ENCODE peak calls at places on chromosome 3, in seven cellular contexts. U, N, Y, F, T, K and G are unnamed samples.

GRCh38 chr3:143600762-143601161 is 247.5 kb downstream of the SLC9A9 start:
- DNase-seq in N (no peak), U (no peak), K (no peak), F (no peak), T (no peak), Y (no peak), G (no peak)

GRCh38 chr3:49804141-49805041 is 1.3 kb downstream of the INKA1 start:
- DNase-seq in F (peak), T (peak), N (peak), U (no peak), Y (no peak), K (peak), G (no peak)

GRCh38 chr3:10437995-10438901 is 67.1 kb downstream of the ATP2B2 start:
- DNase-seq in F (peak), N (no peak), U (no peak), Y (peak), K (no peak), T (no peak), G (no peak)

GRCh38 chr3:129240436-129240835 is 9.0 kb upstream of the COPG1 start:
- DNase-seq in F (no peak), K (no peak), T (no peak), N (no peak), U (no peak), Y (no peak), G (no peak)

GRCh38 chr3:8441969-8442559 is 59.6 kb upstream of the LMCD1 start:
- DNase-seq in N (peak), U (no peak), F (no peak), T (peak), Y (peak), K (no peak), G (no peak)

GRCh38 chr3:8931342-8931741 is 31.9 kb downstream of the RAD18 start:
- DNase-seq in F (no peak), Y (no peak), K (no peak), N (peak), T (no peak), U (no peak), G (no peak)

GRCh38 chr3:24433838-24434591 is 60.6 kb downstream of the THRB start:
- DNase-seq in T (no peak), K (no peak), N (no peak), F (no peak), U (no peak), Y (no peak), G (no peak)

GRCh38 chr3:176697284-176697889 is 499.9 kb downstream of the TBL1XR1 start:
- DNase-seq in K (no peak), N (no peak), Y (no peak), F (no peak), U (no peak), T (no peak), G (no peak)

GRCh38 chr3:45043715-45044299 is 17.7 kb downstream of the CLEC3B start:
- DNase-seq in T (no peak), K (no peak), U (no peak), N (peak), Y (peak), F (no peak), G (no peak)

GRCh38 chr3:128932516-128933212 is 53.2 kb downstream of the ACAD9 start:
- DNase-seq in N (no peak), K (no peak), Y (no peak), T (no peak), U (no peak), F (no peak), G (no peak)

GRCh38 chr3:86998551-86998950 is 7.6 kb upstream of the VGLL3 start:
- DNase-seq in T (no peak), K (no peak), U (no peak), Y (no peak), F (no peak), N (no peak), G (no peak)
- H3K4me3 ChIP-seq in T (no peak), K (no peak), U (no peak), Y (no peak), F (no peak), N (no peak), G (no peak)

DNA sequence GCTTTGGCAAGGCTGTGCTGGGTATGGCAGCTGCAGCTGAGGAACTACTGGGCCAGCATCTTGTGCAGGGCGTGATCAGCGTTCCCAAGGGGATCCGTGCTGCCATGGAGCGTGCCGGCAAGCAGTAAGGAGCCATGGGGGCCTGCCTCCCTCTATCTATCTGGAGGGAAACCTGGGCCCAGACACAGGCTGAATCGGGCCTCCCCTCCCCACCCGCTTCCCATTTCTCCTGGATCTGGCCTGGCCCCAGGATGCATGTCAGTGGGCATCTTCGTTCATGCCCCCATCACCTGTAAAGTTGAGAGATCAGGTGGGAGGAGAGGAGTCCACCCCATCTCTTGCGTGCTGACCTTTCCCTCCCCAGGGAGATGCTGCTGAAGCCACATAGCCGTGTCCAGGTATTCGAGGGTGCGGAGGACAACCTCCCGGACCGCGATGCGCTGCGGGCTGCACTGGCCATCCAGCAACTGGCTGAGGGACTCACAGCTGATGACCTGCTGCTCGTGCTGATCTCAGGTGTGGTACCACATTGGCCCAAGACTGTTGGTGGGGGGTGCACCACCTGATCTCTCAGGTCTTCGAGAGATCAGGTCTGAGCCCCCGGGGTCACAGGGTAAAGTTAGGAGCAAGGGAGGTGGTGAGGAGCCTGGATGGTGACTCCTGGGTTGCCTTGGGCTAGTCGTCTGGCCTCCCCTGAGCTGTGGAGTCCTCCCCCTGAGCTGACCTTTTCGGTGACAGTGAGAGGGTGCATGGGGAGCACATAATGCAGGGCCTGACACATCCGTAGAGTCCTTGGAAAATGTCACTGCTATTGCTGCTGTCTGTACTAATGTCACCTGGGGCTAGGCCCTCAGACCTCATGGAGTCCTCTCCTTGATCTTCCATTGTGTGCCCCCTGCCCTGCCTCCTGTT is 3.2 kb downstream of the GLYCTK start:
- DNase-seq in K (no peak), T (peak), N (no peak), U (peak), F (no peak), Y (no peak), G (no peak)
- TF ChIP-seq CTCF in K (no peak), T (no peak), N (no peak), U (no peak), F (no peak), Y (no peak), G (no peak)

GRCh38 chr3:58104155-58104554 is 95.9 kb downstream of the FLNB start:
- DNase-seq in Y (no peak), K (no peak), T (no peak), U (no peak), N (no peak), F (no peak), G (no peak)
- H3K27ac ChIP-seq in Y (no peak), K (no peak), T (no peak), U (no peak), N (peak), F (no peak), G (no peak)

DNA sequence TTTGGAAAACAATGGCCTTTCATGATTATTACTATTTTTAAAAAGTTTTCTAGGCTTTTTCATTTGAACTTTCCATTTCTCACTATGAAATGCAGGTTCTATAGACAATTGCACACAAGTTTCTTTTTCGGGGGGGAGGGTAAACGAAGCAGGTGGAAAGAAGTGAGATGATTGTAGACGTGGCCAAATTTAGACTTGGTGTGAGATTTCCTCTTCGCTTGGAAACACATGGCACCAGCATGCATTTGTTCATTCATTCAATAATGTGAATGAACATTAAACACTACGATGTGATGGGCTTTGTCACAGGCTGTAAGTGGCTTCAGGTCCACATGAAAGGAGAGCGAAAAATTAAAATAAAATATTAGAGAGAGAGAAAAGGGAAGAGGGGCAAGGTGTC is 35.9 kb downstream of the GAP43 start:
- DNase-seq in N (no peak), F (no peak), K (no peak), T (no peak), Y (no peak), U (no peak), G (no peak)
- H3K4me3 ChIP-seq in N (no peak), F (peak), K (peak), T (peak), Y (no peak), U (peak), G (peak)

DNA sequence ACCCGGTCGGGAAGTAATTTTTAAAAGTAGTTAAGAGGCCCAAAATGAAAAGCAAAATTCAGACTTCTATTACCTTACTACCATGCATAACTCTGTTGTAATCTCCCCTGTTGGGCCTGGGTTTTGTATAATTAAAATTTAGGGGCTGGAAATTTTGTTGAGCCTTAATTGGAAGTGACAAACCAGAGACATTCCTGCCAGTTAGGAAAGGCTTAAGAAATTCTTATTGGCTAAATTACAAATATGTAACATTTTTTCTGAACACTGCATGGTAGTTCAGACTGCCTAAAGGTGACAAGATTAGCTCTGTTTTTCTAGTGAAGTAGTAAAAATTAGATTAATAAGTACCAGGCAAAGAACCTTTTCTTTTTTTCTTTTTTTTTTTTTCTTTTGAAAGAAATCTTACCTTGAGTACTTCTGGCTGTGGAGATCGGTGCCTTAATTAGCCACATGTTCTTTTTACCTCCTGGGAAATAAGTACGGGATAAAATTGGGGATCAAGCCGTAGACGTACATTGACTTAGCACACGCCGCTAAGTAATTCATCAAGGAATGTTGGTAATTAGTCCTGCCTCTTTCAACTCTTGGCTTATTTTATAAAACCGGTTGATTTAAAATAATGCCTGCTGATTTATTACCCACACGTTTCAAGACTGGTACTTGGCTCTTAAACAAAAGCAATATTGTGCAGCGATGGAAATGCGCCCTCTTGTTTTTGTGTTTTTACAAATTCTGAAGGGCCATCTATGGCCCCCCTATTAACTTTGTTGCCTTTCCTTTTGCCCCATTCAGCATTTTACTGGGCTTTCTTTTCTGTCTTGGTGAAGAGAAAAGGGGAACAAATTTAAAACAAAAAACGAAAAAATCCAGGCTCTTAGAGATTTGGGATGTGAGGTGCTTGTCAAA is 111.2 kb upstream of the SAMMSON start:
- DNase-seq in K (no peak), F (no peak), T (no peak), U (no peak), Y (no peak), N (no peak), G (no peak)
- TF ChIP-seq CTCF in K (no peak), F (no peak), T (no peak), U (no peak), Y (no peak), N (no peak), G (no peak)

GRCh38 chr3:98890181-98890882 is 11.2 kb downstream of the DCBLD2 start:
- DNase-seq in N (no peak), Y (peak), T (no peak), U (no peak), F (no peak), K (no peak), G (no peak)

GRCh38 chr3:98890960-98891910 is 10.3 kb downstream of the DCBLD2 start:
- DNase-seq in F (no peak), Y (peak), T (no peak), N (no peak), K (no peak), U (no peak), G (no peak)

GRCh38 chr3:98894791-98895576 is 6.5 kb downstream of the DCBLD2 start:
- DNase-seq in K (no peak), Y (no peak), F (no peak), N (no peak), T (no peak), U (no peak), G (no peak)

GRCh38 chr3:98892263-98892662 is 9.2 kb downstream of the DCBLD2 start:
- DNase-seq in F (no peak), U (no peak), K (no peak), Y (no peak), N (no peak), T (no peak), G (no peak)

DNA sequence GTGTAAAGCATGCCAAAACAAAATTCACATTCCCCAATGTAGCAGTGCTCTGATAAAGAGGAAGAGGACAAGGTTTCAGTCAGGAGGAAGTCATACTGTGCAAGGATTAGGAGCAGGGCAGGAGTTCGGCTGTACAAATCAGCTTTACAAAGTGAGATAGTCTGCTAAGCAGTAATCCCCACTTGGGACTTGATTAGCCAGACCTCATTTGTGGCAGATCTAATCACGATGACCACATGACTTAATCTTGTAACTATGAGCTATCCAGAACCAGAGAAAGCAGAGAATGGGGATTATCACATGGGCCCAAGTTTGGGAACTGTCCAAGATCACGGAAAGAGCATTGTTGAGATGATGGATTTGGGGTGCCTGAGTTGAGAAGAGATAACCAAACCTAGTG is 7.8 kb downstream of the DCBLD2 start:
- DNase-seq in N (no peak), Y (peak), K (no peak), U (no peak), T (no peak), F (no peak), G (no peak)
- H3K27ac ChIP-seq in N (no peak), Y (no peak), K (peak), U (no peak), T (no peak), F (no peak), G (no peak)

GRCh38 chr3:4508048-4508981 is 15.2 kb downstream of the ITPR1 start:
- DNase-seq in T (no peak), N (no peak), U (no peak), F (no peak), K (no peak), Y (no peak), G (no peak)
- H3K4me3 ChIP-seq in T (no peak), N (no peak), U (no peak), F (no peak), K (no peak), Y (no peak), G (no peak)

DNA sequence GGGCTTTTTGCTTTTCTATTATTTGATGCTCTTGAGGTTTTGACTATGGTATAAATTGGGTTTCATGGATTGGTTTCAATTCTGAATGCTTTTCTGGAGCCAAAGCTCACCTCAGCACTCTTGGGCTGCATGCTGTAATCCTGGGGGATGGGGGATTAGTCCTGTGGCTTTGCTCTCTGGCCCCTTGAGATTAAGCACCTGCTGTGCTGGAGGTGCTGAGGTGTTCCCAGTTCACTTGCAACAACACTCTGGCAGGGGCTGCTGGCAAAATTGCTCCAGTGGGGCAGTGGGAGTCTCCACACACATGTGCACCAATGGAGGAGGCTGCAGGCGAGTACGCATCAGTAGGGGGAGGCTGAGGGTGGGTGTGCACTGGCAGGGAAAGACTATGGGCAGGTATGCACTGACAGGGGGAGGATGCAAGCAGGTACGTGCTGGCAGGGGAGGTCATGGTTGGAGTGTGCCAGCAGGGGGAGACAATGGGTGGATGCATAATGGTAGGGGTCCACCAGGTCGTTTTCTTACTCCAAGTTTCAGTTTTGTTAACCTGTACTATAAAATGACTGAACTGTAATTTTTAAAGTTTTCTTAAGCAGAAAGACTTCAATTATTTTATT is 489.2 kb downstream of the FGF12 start:
- DNase-seq in T (no peak), K (no peak), Y (no peak), F (no peak), U (no peak), N (no peak), G (no peak)
- TF ChIP-seq CTCF in T (no peak), K (no peak), Y (no peak), F (no peak), U (no peak), N (no peak), G (no peak)